ENCODE peak calls at places on chromosomes 11 and 22, in four cellular contexts. G is body of pancreas, E is ovary, N is GM12878. A is an unnamed sample.

GRCh38 chr11:43738600-43739409 is 58.3 kb downstream of the HSD17B12 start:
- DNase-seq in G (peak), N (no peak), E (no peak), A (no peak)

GRCh38 chr22:24207264-24208011 is 26.2 kb downstream of the SUSD2 start:
- DNase-seq in G (no peak), N (no peak), E (no peak), A (no peak)

GRCh38 chr11:134730096-134730495 is 318.1 kb upstream of the B3GAT1 start:
- DNase-seq in E (no peak), N (no peak), G (no peak), A (no peak)

GRCh38 chr11:119583585-119583984 is 145.4 kb downstream of the NECTIN1 start:
- DNase-seq in N (no peak), G (no peak), E (no peak), A (no peak)

GRCh38 chr11:78344676-78345075 is 72.9 kb downstream of the GAB2 start:
- DNase-seq in N (no peak), G (no peak), E (no peak), A (no peak)

GRCh38 chr11:71080239-71081097 is 171.9 kb downstream of the SHANK2 start:
- DNase-seq in N (peak), G (peak), E (no peak), A (peak)

GRCh38 chr11:45890886-45891550 is 5.6 kb downstream of the MAPK8IP1 start:
- DNase-seq in G (no peak), N (no peak), E (no peak), A (no peak)

GRCh38 chr22:41320416-41321240 is 19.3 kb downstream of the ZC3H7B start:
- DNase-seq in G (no peak), E (no peak), N (no peak), A (no peak)

GRCh38 chr11:9757809-9758675 is 94.2 kb downstream of the SWAP70 start:
- DNase-seq in E (peak), G (peak), N (no peak), A (peak)

GRCh38 chr11:6604081-6604626 is 580 bp downstream of the ILK start:
- DNase-seq in E (peak), G (peak), N (no peak), A (peak)

GRCh38 chr11:3158821-3159220 is 6.3 kb downstream of the OSBPL5 start:
- DNase-seq in N (no peak), E (no peak), G (no peak), A (peak)

GRCh38 chr11:58560842-58561241 is 14.8 kb downstream of the LPXN start:
- DNase-seq in N (no peak), G (no peak), E (no peak), A (no peak)

GRCh38 chr11:76419896-76420295 is 24.9 kb upstream of the EMSY start:
- DNase-seq in E (no peak), N (no peak), G (peak), A (no peak)

GRCh38 chr11:96486890-96487633 is 97.2 kb downstream of the JRKL start:
- DNase-seq in N (no peak), E (no peak), G (peak), A (no peak)

GRCh38 chr11:93917673-93918072 is 67.3 kb upstream of the VSTM5 start:
- DNase-seq in N (no peak), E (no peak), G (no peak), A (no peak)

GRCh38 chr11:4072668-4073285 is 21.8 kb upstream of the RRM1 start:
- DNase-seq in G (peak), N (peak), E (no peak), A (peak)

GRCh38 chr11:76638267-76639197 is 32.0 kb downstream of the LRRC32 start:
- DNase-seq in G (no peak), E (no peak), N (no peak), A (no peak)

GRCh38 chr11:10022764-10023163 is 271.3 kb downstream of the SBF2 start:
- DNase-seq in G (no peak), E (no peak), N (no peak), A (no peak)

GRCh38 chr11:69661413-69661715 is 13.8 kb downstream of the LTO1 start:
- DNase-seq in E (no peak), N (no peak), G (no peak), A (peak)

GRCh38 chr11:61632096-61632495 is 48.1 kb upstream of the DAGLA start:
- DNase-seq in N (no peak), E (no peak), G (no peak), A (no peak)

GRCh38 chr11:27696112-27696511 is 4.1 kb downstream of the BDNF start:
- DNase-seq in N (no peak), E (no peak), G (no peak), A (no peak)

GRCh38 chr11:32427935-32428664 is 7.2 kb downstream of the WT1 start:
- DNase-seq in N (no peak), E (peak), G (no peak), A (no peak)

GRCh38 chr11:61106906-61107470 is 4.7 kb downstream of the CD5 start:
- DNase-seq in E (no peak), G (no peak), N (no peak), A (no peak)

GRCh38 chr11:83127309-83127636 is 29.7 kb upstream of the PCF11 start:
- DNase-seq in E (no peak), N (no peak), G (no peak), A (no peak)

GRCh38 chr11:82047200-82047599 is 686.5 kb downstream of the FAM181B start:
- DNase-seq in G (no peak), N (no peak), E (no peak), A (no peak)

GRCh38 chr11:119207300-119207570 is 1.1 kb downstream of the CBL start:
- DNase-seq in N (no peak), G (no peak), E (no peak), A (no peak)

GRCh38 chr22:39236321-39237275 is 8.2 kb downstream of the PDGFB start:
- DNase-seq in E (no peak), N (peak), G (peak), A (no peak)

GRCh38 chr11:116792869-116793475 is 1.3 kb upstream of the APOA5 start:
- DNase-seq in N (no peak), E (no peak), G (no peak), A (no peak)

GRCh38 chr11:80383655-80384054 is 942.8 kb upstream of the TENM4 start:
- DNase-seq in E (no peak), G (no peak), N (no peak), A (no peak)

GRCh38 chr11:40100204-40100603 is 1359.2 kb downstream of the LRRC4C start:
- DNase-seq in E (no peak), G (no peak), N (no peak), A (no peak)

GRCh38 chr22:42955087-42955630 is 59.8 kb downstream of the PACSIN2 start:
- DNase-seq in E (no peak), G (no peak), N (no peak), A (no peak)

GRCh38 chr22:46942816-46943783 is 180.7 kb downstream of the TBC1D22A start:
- DNase-seq in G (peak), E (no peak), N (no peak), A (peak)

GRCh38 chr11:73234403-73235181 is 16.5 kb downstream of the P2RY2 start:
- DNase-seq in G (no peak), N (no peak), E (no peak), A (no peak)

GRCh38 chr11:3153291-3153861 is 11.7 kb downstream of the OSBPL5 start:
- DNase-seq in N (no peak), E (peak), G (peak), A (no peak)

GRCh38 chr11:124879229-124879998 is 14.2 kb downstream of the ROBO3 start:
- DNase-seq in E (no peak), N (no peak), G (no peak), A (no peak)
- TF ChIP-seq POLR2A in E (no peak), N (no peak), G (no peak), A (no peak)

DNA sequence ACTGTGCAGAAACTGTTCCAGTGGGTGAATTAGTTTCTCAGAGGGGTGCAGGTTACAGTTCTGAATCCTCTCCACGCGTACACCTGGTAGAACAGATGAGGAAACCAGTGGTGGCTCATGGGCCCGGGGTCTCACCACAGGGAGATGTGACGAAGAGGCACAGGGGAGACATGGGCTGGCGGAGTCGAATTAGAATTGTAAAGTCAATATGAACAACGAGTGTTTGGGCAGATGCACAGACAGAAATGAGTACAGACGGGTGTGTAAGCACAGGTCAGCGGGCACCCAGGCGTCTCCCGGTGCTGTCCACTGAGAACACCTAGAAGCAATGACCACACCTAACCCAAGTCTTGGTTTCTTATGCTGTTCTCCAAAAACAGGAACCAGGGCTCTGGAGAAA is 41.8 kb downstream of the GNB1L start:
- DNase-seq in G (no peak), E (no peak), N (no peak), A (no peak)
- TF ChIP-seq POLR2A in G (no peak), E (no peak), N (no peak), A (no peak)

DNA sequence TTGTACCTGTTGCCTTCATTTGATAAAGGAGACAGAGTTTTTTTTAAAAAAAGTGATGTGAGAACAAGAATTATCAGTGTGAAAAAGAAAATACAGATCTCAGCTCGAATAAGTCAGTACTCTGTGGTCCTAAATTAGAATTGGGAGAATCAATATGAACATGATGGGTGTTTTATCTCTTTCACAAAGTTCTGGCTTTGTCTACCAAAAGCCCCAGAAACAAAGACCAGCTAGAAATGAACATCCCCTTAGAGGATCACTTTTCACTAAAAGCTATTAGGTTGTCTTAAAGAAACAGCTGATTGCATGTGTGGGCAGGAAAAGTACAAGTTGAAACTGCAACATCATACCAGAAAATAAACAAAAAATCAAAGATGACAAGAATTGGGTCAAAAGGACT is 8.4 kb upstream of the ST14 start:
- DNase-seq in G (no peak), E (no peak), N (no peak), A (no peak)
- TF ChIP-seq POLR2A in G (no peak), E (no peak), N (no peak), A (no peak)

GRCh38 chr11:68038718-68039525 is at the start of gene TCIRG1:
- DNase-seq in N (peak), E (peak), G (peak), A (peak)
- TF ChIP-seq POLR2A in N (peak), E (peak), G (peak), A (peak)

DNA sequence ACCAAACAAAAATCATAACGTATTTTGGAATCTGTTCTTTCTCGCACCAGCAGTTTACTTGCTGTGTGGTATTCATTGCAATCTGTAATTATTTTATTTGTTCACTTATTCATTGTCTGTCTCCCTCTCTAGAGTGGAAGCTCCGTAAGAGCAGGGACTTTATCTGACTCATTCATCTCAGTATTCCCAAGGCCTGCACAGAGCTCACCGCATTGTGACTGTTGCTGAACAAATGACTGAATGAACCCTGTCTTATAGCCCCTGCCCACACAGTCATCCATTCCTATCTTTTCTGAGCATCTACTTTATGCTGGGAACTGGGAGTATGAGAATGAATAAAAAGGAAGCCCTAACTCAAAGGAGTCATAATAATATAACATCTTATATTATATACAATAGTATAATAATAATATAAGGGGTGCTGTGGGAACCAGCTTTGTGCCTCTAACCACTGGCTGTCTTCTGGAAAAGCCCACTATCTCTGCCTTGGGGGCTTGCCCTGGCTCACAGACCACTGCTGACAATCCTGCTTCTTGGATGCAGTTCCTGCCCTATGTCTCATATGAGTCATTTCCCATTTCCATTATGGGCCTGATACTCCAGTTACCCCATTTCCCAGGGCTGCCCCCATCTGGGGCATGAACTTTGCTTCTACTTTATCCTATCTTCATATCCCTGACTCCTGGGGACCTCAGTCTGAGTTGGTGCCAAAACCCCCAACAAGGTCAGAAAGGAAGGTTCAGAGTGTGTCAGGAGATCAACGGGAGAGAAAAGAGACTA is 11.0 kb downstream of the XRRA1 start:
- DNase-seq in E (no peak), G (no peak), N (no peak), A (no peak)
- TF ChIP-seq POLR2A in E (no peak), G (no peak), N (no peak), A (no peak)

DNA sequence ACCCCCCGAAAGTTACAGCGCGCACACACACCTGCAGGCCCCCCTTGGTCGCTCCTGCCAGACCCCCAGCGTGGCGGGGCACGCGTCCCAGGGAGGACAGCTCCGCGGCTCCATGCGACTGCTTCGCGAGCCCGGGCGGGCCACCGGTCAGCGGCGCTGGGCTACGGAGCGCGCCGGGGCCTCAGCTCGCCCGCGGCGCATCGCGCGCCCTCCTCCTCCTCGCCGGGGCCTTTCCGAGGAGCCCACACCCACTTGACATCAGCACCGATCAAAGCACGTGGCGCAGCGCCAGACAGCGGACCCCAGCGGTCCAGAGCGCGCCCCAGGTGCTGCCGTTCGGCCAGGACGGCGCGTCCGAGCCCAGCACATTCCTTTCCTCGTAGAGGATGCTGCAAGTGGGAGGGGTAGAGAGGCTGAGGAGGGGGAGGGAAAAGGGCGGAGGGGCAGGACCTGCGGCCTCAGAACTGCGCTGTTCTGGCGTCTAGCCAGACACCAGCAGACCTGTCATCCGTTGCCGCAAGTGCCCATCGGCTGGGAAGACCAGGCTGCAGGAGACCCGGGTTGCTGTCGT is 88.6 kb downstream of the PLEKHA7 start:
- DNase-seq in E (peak), G (peak), N (no peak), A (peak)
- TF ChIP-seq POLR2A in E (no peak), G (peak), N (no peak), A (no peak)

DNA sequence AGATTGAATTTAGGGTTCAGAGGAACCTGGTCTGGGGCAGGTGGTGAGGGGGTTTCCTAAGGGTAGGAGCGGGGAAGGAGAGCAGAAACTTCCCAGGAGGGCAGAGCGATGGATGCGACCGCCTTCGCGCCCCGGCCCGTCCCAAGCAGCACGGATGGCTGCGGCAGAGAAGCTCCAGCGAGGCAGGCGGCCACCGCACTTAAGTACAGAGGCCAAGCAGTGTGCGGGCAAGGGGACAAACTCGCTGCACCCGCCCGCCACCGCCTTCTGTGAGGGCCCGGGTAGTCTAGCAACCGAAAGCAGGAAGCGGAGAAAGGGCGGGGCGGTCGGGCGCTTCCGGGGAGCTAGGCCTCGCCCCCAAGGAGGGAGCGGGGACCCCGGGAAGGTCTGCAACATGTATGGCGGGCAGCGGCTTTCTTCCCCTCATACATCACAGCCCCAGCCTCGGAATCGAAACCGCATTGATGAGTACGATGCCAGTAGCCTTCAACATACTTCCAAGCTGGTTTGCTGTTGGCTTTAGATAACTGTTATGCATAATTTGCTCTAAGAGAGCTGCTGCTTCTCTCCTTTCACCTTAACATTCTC is at the start of gene AGBL2:
- DNase-seq in G (peak), E (peak), N (peak), A (peak)
- TF ChIP-seq POLR2A in G (peak), E (peak), N (peak), A (peak)

DNA sequence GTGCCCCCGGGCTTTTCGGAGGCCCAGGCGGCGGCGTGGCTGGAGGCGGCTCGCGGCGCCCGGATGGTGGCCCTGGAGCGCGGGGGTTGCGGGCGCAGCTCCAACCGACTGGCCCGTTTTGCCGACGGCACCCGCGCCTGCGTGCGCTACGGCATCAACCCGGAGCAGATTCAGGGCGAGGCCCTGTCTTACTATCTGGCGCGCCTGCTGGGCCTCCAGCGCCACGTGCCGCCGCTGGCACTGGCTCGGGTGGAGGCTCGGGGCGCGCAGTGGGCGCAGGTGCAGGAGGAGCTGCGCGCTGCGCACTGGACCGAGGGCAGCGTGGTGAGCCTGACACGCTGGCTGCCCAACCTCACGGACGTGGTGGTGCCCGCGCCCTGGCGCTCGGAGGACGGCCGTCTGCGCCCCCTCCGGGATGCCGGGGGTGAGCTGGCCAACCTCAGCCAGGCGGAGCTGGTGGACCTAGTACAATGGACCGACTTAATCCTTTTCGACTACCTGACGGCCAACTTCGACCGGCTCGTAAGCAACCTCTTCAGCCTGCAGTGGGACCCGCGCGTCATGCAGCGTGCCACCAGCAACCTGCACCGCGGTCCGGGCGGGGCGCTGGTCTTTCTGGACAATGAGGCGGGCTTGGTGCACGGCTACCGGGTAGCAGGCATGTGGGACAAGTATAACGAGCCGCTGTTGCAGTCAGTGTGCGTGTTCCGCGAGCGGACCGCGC is 932 bp downstream of the FJX1 start:
- DNase-seq in G (peak), N (no peak), E (peak), A (peak)
- TF ChIP-seq POLR2A in G (no peak), N (no peak), E (no peak), A (no peak)